ENCODE peak calls at places on chromosomes 13 and 19, in four cellular contexts. One of them, this sample, is unnamed.
A peak's percentile ranks its signal among the peaks of the same experiment; 100 is the strongest.

GRCh38 chr13:24630851-24631341 is 49.3 kb upstream of the ATP12A start:
- DNase-seq in HepG2: no peak
- DNase-seq in K562: peak; percentile 55
- DNase-seq in GM12878: no peak
- DNase-seq in this sample: no peak

GRCh38 chr13:70080030-70080429 is 27.6 kb upstream of the ATXN8OS start:
- DNase-seq in HepG2: no peak
- DNase-seq in K562: no peak
- DNase-seq in GM12878: no peak
- DNase-seq in this sample: no peak

GRCh38 chr13:23701646-23702045 is 131.4 kb downstream of the TNFRSF19 start:
- DNase-seq in HepG2: no peak
- DNase-seq in K562: no peak
- DNase-seq in GM12878: no peak
- DNase-seq in this sample: no peak

GRCh38 chr13:73058741-73059459 is at the start of gene KLF5:
- DNase-seq in HepG2: peak; percentile 85
- DNase-seq in K562: peak; percentile 89
- DNase-seq in GM12878: peak; percentile 48
- DNase-seq in this sample: peak; percentile 67

GRCh38 chr13:109628251-109628699 is 158.1 kb downstream of the IRS2 start:
- DNase-seq in HepG2: no peak
- DNase-seq in K562: no peak
- DNase-seq in GM12878: no peak
- DNase-seq in this sample: no peak

GRCh38 chr19:49491030-49491803 is 3.8 kb downstream of the RPL13A start:
- DNase-seq in HepG2: no peak
- DNase-seq in K562: no peak
- DNase-seq in GM12878: no peak
- DNase-seq in this sample: no peak

GRCh38 chr19:28242317-28242927 is 970.5 kb downstream of the UQCRFS1 start:
- DNase-seq in HepG2: no peak
- DNase-seq in K562: peak; percentile 61
- DNase-seq in GM12878: no peak
- DNase-seq in this sample: peak; percentile 23

GRCh38 chr13:51361111-51361510 is 21.6 kb downstream of the SERPINE3 start:
- DNase-seq in HepG2: no peak
- DNase-seq in K562: no peak
- DNase-seq in GM12878: no peak
- DNase-seq in this sample: no peak

GRCh38 chr13:66200555-66200954 is 1029.6 kb downstream of the PCDH9 start:
- DNase-seq in HepG2: no peak
- DNase-seq in K562: no peak
- DNase-seq in GM12878: no peak
- DNase-seq in this sample: no peak

GRCh38 chr13:64457976-64458375 is 2772.2 kb downstream of the PCDH9 start:
- DNase-seq in HepG2: no peak
- DNase-seq in K562: no peak
- DNase-seq in GM12878: no peak
- DNase-seq in this sample: no peak

GRCh38 chr13:100484708-100485107 is 103.9 kb downstream of the GGACT start:
- DNase-seq in HepG2: no peak
- DNase-seq in K562: no peak
- DNase-seq in GM12878: no peak
- DNase-seq in this sample: no peak

GRCh38 chr13:109336730-109337129 is 449.7 kb downstream of the IRS2 start:
- DNase-seq in HepG2: no peak
- DNase-seq in K562: no peak
- DNase-seq in GM12878: no peak
- DNase-seq in this sample: no peak

GRCh38 chr13:33865945-33866344 is 48.0 kb downstream of the RFC3 start:
- DNase-seq in HepG2: no peak
- DNase-seq in K562: no peak
- DNase-seq in GM12878: peak; percentile 37
- DNase-seq in this sample: no peak

GRCh38 chr13:35984776-35985453 is 146.3 kb downstream of the DCLK1 start:
- DNase-seq in HepG2: no peak
- DNase-seq in K562: no peak
- DNase-seq in GM12878: no peak
- DNase-seq in this sample: no peak

GRCh38 chr19:14114854-14115253 is 2.7 kb downstream of the PRKACA start:
- DNase-seq in HepG2: no peak
- DNase-seq in K562: peak; percentile 52
- DNase-seq in GM12878: no peak
- DNase-seq in this sample: peak; percentile 48

GRCh38 chr13:110382229-110382628 is 75.1 kb downstream of the COL4A2 start:
- DNase-seq in HepG2: no peak
- DNase-seq in K562: no peak
- DNase-seq in GM12878: no peak
- DNase-seq in this sample: peak; percentile 59

GRCh38 chr19:41064974-41065569 is 23.2 kb upstream of the CYP2A13 start:
- DNase-seq in HepG2: no peak
- DNase-seq in K562: peak; percentile 48
- DNase-seq in GM12878: no peak
- DNase-seq in this sample: peak; percentile 69

DNA sequence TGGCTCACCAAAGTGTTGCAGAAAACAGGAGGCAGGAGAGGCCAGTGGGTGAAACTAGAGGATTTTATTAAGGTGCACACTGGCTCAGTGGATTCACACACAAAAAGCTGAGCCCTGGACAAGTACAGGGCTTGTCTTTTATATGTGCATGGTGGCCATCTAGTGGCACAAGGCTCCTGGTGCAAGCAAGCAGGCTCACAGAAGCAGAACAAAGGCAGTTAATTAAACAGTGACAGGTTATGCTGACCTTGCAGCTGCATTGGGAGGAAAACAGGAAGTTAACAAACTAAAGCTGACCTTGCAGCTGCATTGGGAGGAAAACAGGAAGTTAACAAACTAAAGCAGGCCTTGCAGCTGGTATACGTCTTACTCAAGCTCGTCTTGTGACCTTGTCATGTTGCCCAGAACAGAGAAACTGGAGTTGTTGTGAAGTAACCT is 65.3 kb upstream of the ZNF681 start:
- DNase-seq in HepG2: peak; percentile 9
- DNase-seq in K562: peak; percentile 62
- DNase-seq in GM12878: peak; percentile 12
- DNase-seq in this sample: peak; percentile 30
- TF ChIP-seq POLR2AphosphoS2 in HepG2: no peak
- TF ChIP-seq POLR2AphosphoS2 in K562: no peak
- TF ChIP-seq POLR2AphosphoS2 in GM12878: no peak
- TF ChIP-seq POLR2AphosphoS2 in this sample: no peak

GRCh38 chr19:6738726-6739389 is 622 bp upstream of the TRIP10 start:
- DNase-seq in HepG2: no peak
- DNase-seq in K562: peak; percentile 45
- DNase-seq in GM12878: no peak
- DNase-seq in this sample: no peak

GRCh38 chr19:6739390-6739883 is at the start of gene TRIP10:
- DNase-seq in HepG2: peak; percentile 68
- DNase-seq in K562: peak; percentile 85
- DNase-seq in GM12878: no peak
- DNase-seq in this sample: peak; percentile 78

GRCh38 chr19:6736917-6737283 is 480 bp downstream of the GPR108 start:
- DNase-seq in HepG2: no peak
- DNase-seq in K562: no peak
- DNase-seq in GM12878: no peak
- DNase-seq in this sample: no peak

GRCh38 chr19:6737284-6737872 is at the start of gene GPR108:
- DNase-seq in HepG2: peak; percentile 100
- DNase-seq in K562: peak; percentile 100
- DNase-seq in GM12878: peak; percentile 100
- DNase-seq in this sample: peak; percentile 99

GRCh38 chr19:6737873-6738725 is 719 bp upstream of the GPR108 start:
- DNase-seq in HepG2: peak; percentile 87
- DNase-seq in K562: peak; percentile 88
- DNase-seq in GM12878: no peak
- DNase-seq in this sample: peak; percentile 84
- TF ChIP-seq CHD2 in HepG2: no peak
- TF ChIP-seq CHD2 in K562: no peak
- TF ChIP-seq CHD2 in GM12878: no peak
- TF ChIP-seq CHD2 in this sample: no peak

GRCh38 chr13:85698236-85698635 is 101.0 kb downstream of the SLITRK6 start:
- DNase-seq in HepG2: no peak
- DNase-seq in K562: no peak
- DNase-seq in GM12878: no peak
- DNase-seq in this sample: no peak

DNA sequence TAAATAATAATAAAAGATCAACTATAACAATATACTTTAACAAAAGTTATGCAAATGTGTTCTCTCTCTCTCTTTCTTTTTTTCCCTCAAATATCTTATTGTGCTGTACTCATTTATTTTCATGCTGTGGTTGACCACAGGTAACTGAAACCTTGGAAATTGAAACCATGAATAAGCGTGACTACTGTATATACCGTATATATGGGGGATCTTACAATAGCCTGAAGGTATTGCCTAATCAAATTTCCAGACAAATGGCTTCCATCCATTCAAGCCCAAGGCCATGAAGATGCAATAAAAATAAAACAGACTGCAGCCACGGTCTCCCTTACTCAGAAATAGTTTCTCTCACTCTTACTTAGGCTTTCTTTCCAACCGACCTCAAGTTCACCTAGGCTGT is 98.3 kb downstream of the SLITRK6 start:
- DNase-seq in HepG2: no peak
- DNase-seq in K562: no peak
- DNase-seq in GM12878: no peak
- DNase-seq in this sample: no peak
- TF ChIP-seq SMC3 in HepG2: no peak
- TF ChIP-seq SMC3 in K562: no peak
- TF ChIP-seq SMC3 in GM12878: no peak
- TF ChIP-seq SMC3 in this sample: no peak

GRCh38 chr19:899363-900301 is 6.3 kb downstream of the RNU6-9 start:
- DNase-seq in HepG2: no peak
- DNase-seq in K562: no peak
- DNase-seq in GM12878: no peak
- DNase-seq in this sample: no peak
- TF ChIP-seq POLR2AphosphoS2 in HepG2: no peak
- TF ChIP-seq POLR2AphosphoS2 in K562: no peak
- TF ChIP-seq POLR2AphosphoS2 in GM12878: no peak
- TF ChIP-seq POLR2AphosphoS2 in this sample: no peak

GRCh38 chr19:16659464-16659831 is 496 bp downstream of the SMIM7 start:
- DNase-seq in HepG2: no peak
- DNase-seq in K562: no peak
- DNase-seq in GM12878: no peak
- DNase-seq in this sample: no peak

GRCh38 chr19:16659832-16660708 is at the start of gene SMIM7:
- DNase-seq in HepG2: peak; percentile 97
- DNase-seq in K562: peak; percentile 99
- DNase-seq in GM12878: peak; percentile 98
- DNase-seq in this sample: peak; percentile 89

GRCh38 chr19:16661480-16662034 is 618 bp downstream of the TMEM38A start:
- DNase-seq in HepG2: no peak
- DNase-seq in K562: peak; percentile 29
- DNase-seq in GM12878: no peak
- DNase-seq in this sample: no peak

GRCh38 chr19:16657384-16657783 is 2.6 kb downstream of the SMIM7 start:
- DNase-seq in HepG2: no peak
- DNase-seq in K562: no peak
- DNase-seq in GM12878: no peak
- DNase-seq in this sample: no peak

DNA sequence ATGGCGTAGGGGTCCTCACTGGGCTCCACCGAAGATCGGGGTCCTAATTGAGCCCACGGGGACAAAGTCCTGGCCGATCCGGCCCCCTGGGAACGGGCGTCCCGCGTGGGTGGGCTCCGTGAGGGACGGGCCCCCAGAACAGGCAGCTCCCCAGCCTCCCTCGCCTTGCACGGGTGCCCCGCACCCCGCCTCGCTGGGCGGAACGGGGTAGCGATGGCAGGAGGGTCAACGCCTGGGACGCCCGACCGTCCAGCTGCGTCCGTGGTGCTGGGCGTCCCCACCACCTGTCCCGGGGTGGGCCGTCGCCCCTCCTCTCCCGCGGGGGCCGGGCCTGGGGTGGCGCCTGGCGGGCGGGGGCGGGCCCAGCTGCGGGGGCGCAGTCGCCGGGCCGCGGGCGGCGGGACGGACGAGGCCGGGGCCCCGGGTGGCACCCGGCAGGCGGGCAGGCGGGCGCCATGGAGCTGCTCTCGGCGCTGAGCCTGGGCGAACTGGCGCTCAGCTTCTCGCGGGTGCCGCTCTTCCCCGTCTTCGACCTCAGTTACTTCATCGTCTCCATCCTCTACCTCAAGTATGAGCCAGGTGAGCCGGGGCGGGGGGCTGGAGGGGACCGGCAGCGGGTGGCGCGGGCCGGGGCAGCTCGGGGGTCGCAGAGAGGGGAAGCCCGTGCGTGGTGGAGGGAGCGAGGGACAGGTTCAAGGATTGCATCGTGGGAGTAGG is at the start of gene TMEM38A:
- DNase-seq in HepG2: no peak
- DNase-seq in K562: peak; percentile 56
- DNase-seq in GM12878: no peak
- DNase-seq in this sample: no peak
- TF ChIP-seq CHD2 in HepG2: no peak
- TF ChIP-seq CHD2 in K562: no peak
- TF ChIP-seq CHD2 in GM12878: no peak
- TF ChIP-seq CHD2 in this sample: no peak

GRCh38 chr19:38173324-38174041 is 50.5 kb downstream of the DPF1 start:
- DNase-seq in HepG2: no peak
- DNase-seq in K562: no peak
- DNase-seq in GM12878: no peak
- DNase-seq in this sample: no peak
- TF ChIP-seq SMC3 in HepG2: no peak
- TF ChIP-seq SMC3 in K562: no peak
- TF ChIP-seq SMC3 in GM12878: no peak
- TF ChIP-seq SMC3 in this sample: no peak